ENCODE peak calls at places on chromosomes 13 and 19, in seven cellular contexts. H is HL-60, F is cardiac muscle cell, K is astrocyte, N is neural progenitor cell, I is hepatocyte, W is IMR-90. Z is an unnamed sample.

GRCh38 chr19:4388171-4389063 is 11.9 kb downstream of the SH3GL1 start:
- DNase-seq in H (no peak), F (no peak), K (no peak), N (peak; percentile 58), I (peak; percentile 49), W (no peak), Z (no peak)

GRCh38 chr13:60627071-60627686 is 230.2 kb downstream of the TDRD3 start:
- DNase-seq in H (no peak), F (peak; percentile 48), K (peak; percentile 13), N (peak; percentile 90), I (peak; percentile 70), W (peak; percentile 3), Z (peak; percentile 31)

GRCh38 chr19:1063909-1064660 is 2.9 kb upstream of the ARHGAP45 start:
- DNase-seq in H (no peak), F (no peak), K (no peak), N (no peak), I (no peak), W (no peak), Z (no peak)

GRCh38 chr13:101875717-101876393 is 423.4 kb downstream of the ITGBL1 start:
- DNase-seq in H (no peak), F (peak; percentile 3), K (peak; percentile 88), N (no peak), I (peak; percentile 41), W (peak; percentile 55), Z (peak; percentile 81)

GRCh38 chr13:18996627-18997051 is 185.0 kb downstream of the TUBA3C start:
- DNase-seq in H (no peak), F (no peak), K (no peak), N (no peak), I (no peak), W (no peak), Z (no peak)

GRCh38 chr13:40165533-40165932 is 500.9 kb downstream of the FOXO1 start:
- DNase-seq in H (no peak), F (no peak), K (peak; percentile 17), N (no peak), I (no peak), W (no peak), Z (no peak)

GRCh38 chr19:8501547-8501946 is 893 bp downstream of the PRAM1 start:
- DNase-seq in H (no peak), F (no peak), K (no peak), N (no peak), I (no peak), W (no peak), Z (no peak)

GRCh38 chr13:106479849-106480400 is 55.5 kb downstream of the EFNB2 start:
- DNase-seq in H (no peak), F (no peak), K (no peak), N (no peak), I (no peak), W (no peak), Z (no peak)

GRCh38 chr19:2523630-2524311 is 47.8 kb downstream of the GADD45B start:
- DNase-seq in H (no peak), F (peak; percentile 47), K (peak; percentile 86), N (peak; percentile 54), I (no peak), W (peak; percentile 41), Z (no peak)

GRCh38 chr13:21590231-21590630 is 13.7 kb downstream of the MICU2 start:
- DNase-seq in H (no peak), F (no peak), K (no peak), N (no peak), I (no peak), W (peak; percentile 21), Z (no peak)

GRCh38 chr13:33676045-33676699 is 141.8 kb upstream of the RFC3 start:
- DNase-seq in H (no peak), F (peak; percentile 41), K (no peak), N (no peak), I (no peak), W (no peak), Z (peak; percentile 18)

GRCh38 chr19:17751103-17751911 is at the start of gene FCHO1:
- DNase-seq in H (peak; percentile 90), F (no peak), K (no peak), N (no peak), I (no peak), W (no peak), Z (no peak)

GRCh38 chr13:114211446-114211845 is 23.3 kb upstream of the CDC16 start:
- DNase-seq in H (no peak), F (no peak), K (no peak), N (no peak), I (no peak), W (no peak), Z (no peak)

GRCh38 chr13:40401911-40402776 is 264.3 kb downstream of the FOXO1 start:
- DNase-seq in H (peak; percentile 93), F (peak; percentile 99), K (peak; percentile 96), N (no peak), I (peak; percentile 88), W (peak; percentile 92), Z (peak; percentile 86)

GRCh38 chr19:610801-611505 is 21.3 kb downstream of the HCN2 start:
- DNase-seq in H (no peak), F (peak; percentile 95), K (peak; percentile 82), N (no peak), I (no peak), W (peak; percentile 76), Z (no peak)

GRCh38 chr19:22332924-22333323 is 46.7 kb downstream of the ZNF729 start:
- DNase-seq in H (no peak), F (no peak), K (no peak), N (no peak), I (no peak), W (no peak), Z (peak; percentile 34)

GRCh38 chr19:3365447-3366103 is 808 bp upstream of the NFIC start:
- DNase-seq in H (no peak), F (peak; percentile 76), K (peak; percentile 57), N (no peak), I (no peak), W (peak; percentile 66), Z (no peak)

GRCh38 chr13:113029487-113030258 is 60.7 kb downstream of the MCF2L start:
- DNase-seq in H (peak; percentile 4), F (peak; percentile 18), K (no peak), N (peak; percentile 70), I (peak; percentile 69), W (no peak), Z (no peak)

GRCh38 chr19:12995596-12996541 is 594 bp downstream of the NFIX start:
- DNase-seq in H (peak; percentile 45), F (peak; percentile 48), K (no peak), N (no peak), I (peak; percentile 37), W (peak; percentile 30), Z (no peak)

GRCh38 chr13:100269837-100270236 is 180.9 kb downstream of the PCCA start:
- DNase-seq in H (peak; percentile 6), F (peak; percentile 92), K (peak; percentile 49), N (no peak), I (no peak), W (peak; percentile 82), Z (peak; percentile 51)

GRCh38 chr13:25679936-25680335 is 308.2 kb downstream of the ATP8A2 start:
- DNase-seq in H (no peak), F (no peak), K (no peak), N (no peak), I (no peak), W (no peak), Z (no peak)

GRCh38 chr19:11797491-11797890 is 832 bp upstream of the ZNF491 start:
- DNase-seq in H (no peak), F (peak; percentile 94), K (peak; percentile 49), N (peak; percentile 88), I (peak; percentile 95), W (peak; percentile 87), Z (peak; percentile 79)
- H3K4me3 ChIP-seq in H (no peak overlapping the region), F (no peak overlapping the region), K (no peak overlapping the region), N (peak overlapping the region; percentile 61), I (no peak overlapping the region), W (no peak overlapping the region), Z (no peak overlapping the region)

DNA sequence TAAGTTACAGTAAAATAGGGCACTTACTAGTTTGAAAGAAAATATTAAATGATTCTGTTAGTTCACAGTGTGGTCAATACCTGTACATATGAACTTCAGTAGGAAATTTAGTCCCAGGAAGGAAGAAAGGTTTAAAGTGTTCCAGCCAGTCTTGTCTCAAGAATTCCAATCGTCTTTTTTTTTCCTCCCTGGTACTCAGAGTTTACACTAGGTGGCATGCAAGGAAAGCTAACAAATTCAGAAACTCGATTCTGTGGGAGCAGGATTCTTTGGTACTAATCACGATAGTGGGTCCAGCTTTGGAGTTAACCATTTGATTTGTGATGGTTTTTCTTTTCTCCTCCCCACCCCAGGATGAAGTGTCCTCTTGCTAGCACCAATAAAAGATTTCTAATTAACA is 43.6 kb downstream of the POLR1D start:
- DNase-seq in H (no peak), F (no peak), K (no peak), N (peak; percentile 39), I (no peak), W (peak; percentile 20), Z (no peak)
- TF ChIP-seq CTCF in H (no peak), F (peak; percentile 21), K (no peak), N (peak; percentile 52), I (peak; percentile 14), W (no peak), Z (peak; percentile 14)

DNA sequence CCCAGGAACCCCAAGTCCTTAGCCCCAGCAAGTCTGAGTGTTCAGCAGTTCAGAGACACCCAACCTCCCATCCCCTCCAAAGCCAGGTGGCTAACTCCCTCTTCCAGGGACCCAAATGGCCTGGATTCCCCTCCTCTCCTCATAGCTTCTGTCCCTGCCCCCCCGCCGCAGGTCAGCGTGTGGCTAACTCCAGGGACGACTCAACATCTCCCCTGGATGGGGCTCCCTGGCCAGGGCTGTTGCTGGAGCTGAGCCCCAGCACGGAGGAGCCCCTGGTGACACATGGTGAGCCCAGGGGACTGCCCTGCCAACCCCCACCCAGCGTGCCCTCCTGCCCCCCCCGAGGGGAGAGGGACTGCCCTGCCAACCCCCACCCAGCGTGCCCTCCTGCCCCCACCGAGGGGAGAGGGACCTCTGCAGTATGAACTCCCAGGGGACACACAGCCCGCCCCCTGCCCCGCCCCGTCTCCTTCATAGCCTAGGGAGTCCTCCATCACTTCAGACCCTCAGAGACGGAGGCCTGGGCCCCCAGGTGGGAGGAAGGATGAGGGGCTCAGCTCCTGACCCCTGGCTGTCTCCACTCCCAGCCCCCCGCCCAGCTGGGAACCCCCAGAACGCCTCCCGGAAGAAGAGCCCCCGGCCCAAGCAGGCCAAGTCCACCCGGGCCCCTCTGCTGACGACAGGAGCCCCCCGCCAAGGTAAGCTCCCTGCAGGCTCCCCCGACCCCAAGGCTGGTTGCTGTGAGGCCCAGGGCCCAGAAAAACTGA is 1.7 kb downstream of the SSC5D start:
- DNase-seq in H (no peak), F (no peak), K (no peak), N (no peak), I (no peak), W (no peak), Z (no peak)
- H3K27me3 ChIP-seq in H (peaks cover 23% of the 10 kb centered on the region), F (no peaks in the 10 kb centered on the region), K (no peaks in the 10 kb centered on the region), N (no peaks in the 10 kb centered on the region), I (peaks cover 10% of the 10 kb centered on the region), W (no peaks in the 10 kb centered on the region), Z (peaks cover 5% of the 10 kb centered on the region)

GRCh38 chr19:33819875-33820781 is 23.5 kb downstream of the KCTD15 start:
- DNase-seq in H (peak; percentile 92), F (peak; percentile 91), K (peak; percentile 45), N (peak; percentile 80), I (peak; percentile 74), W (peak; percentile 12), Z (peak; percentile 92)

GRCh38 chr19:33818426-33818825 is 21.8 kb downstream of the KCTD15 start:
- DNase-seq in H (no peak), F (no peak), K (no peak), N (no peak), I (no peak), W (no peak), Z (no peak)

GRCh38 chr19:33815410-33816340 is 19.0 kb downstream of the KCTD15 start:
- DNase-seq in H (no peak), F (peak; percentile 59), K (peak; percentile 37), N (no peak), I (no peak), W (peak; percentile 34), Z (peak; percentile 54)

GRCh38 chr19:33821871-33822270 is 25.2 kb downstream of the KCTD15 start:
- DNase-seq in H (no peak), F (no peak), K (no peak), N (no peak), I (no peak), W (no peak), Z (peak; percentile 75)

GRCh38 chr19:33819496-33819874 is 22.8 kb downstream of the KCTD15 start:
- DNase-seq in H (no peak), F (no peak), K (no peak), N (peak; percentile 69), I (no peak), W (no peak), Z (no peak)
- H3K4me3 ChIP-seq in H (peak overlapping the region; percentile 9), F (peak overlapping the region; percentile 6), K (peak overlapping the region; percentile 48), N (peak overlapping the region; percentile 44), I (no peak overlapping the region), W (no peak overlapping the region), Z (no peak overlapping the region)

Z was measured in bronchial epithelial cell.